ENCODE peak calls at places on chromosomes 4 and X, in six cellular contexts. One of them, this sample, is unnamed.

GRCh38 chr4:150056569-150056968 is 21.7 kb upstream of the DCLK2 start:
- DNase-seq in CD4-positive, alpha-beta T cell: no peak
- DNase-seq in CD8-positive, alpha-beta memory T cell: no peak
- DNase-seq in cardiac muscle cell: peak
- DNase-seq in mesenchymal stem cell: peak
- DNase-seq in upper lobe of right lung: no peak
- DNase-seq in this sample: no peak

GRCh38 chr4:121277194-121278105 is 103.4 kb downstream of the QRFPR start:
- DNase-seq in CD8-positive, alpha-beta memory T cell: no peak
- DNase-seq in CD4-positive, alpha-beta T cell: no peak
- DNase-seq in cardiac muscle cell: no peak
- DNase-seq in mesenchymal stem cell: no peak
- DNase-seq in upper lobe of right lung: no peak
- DNase-seq in this sample: peak

GRCh38 chr4:183995489-183996049 is 90.5 kb downstream of the STOX2 start:
- DNase-seq in mesenchymal stem cell: peak
- DNase-seq in CD8-positive, alpha-beta memory T cell: no peak
- DNase-seq in upper lobe of right lung: no peak
- DNase-seq in cardiac muscle cell: peak
- DNase-seq in CD4-positive, alpha-beta T cell: no peak
- DNase-seq in this sample: no peak

GRCh38 chr4:926538-926937 is 5.6 kb downstream of the GAK start:
- DNase-seq in upper lobe of right lung: peak
- DNase-seq in CD4-positive, alpha-beta T cell: no peak
- DNase-seq in CD8-positive, alpha-beta memory T cell: no peak
- DNase-seq in cardiac muscle cell: peak
- DNase-seq in mesenchymal stem cell: no peak
- DNase-seq in this sample: peak

GRCh38 chr4:129167640-129168260 is 71.8 kb downstream of the C4orf33 start:
- DNase-seq in cardiac muscle cell: no peak
- DNase-seq in mesenchymal stem cell: no peak
- DNase-seq in CD8-positive, alpha-beta memory T cell: no peak
- DNase-seq in CD4-positive, alpha-beta T cell: no peak
- DNase-seq in upper lobe of right lung: no peak
- DNase-seq in this sample: peak

GRCh38 chr4:156723951-156724668 is 247.5 kb downstream of the PDGFC start:
- DNase-seq in CD8-positive, alpha-beta memory T cell: no peak
- DNase-seq in CD4-positive, alpha-beta T cell: no peak
- DNase-seq in cardiac muscle cell: no peak
- DNase-seq in mesenchymal stem cell: no peak
- DNase-seq in upper lobe of right lung: no peak
- DNase-seq in this sample: no peak

GRCh38 chr4:150583287-150584197 is 1.6 kb downstream of the MAB21L2 start:
- DNase-seq in cardiac muscle cell: peak
- DNase-seq in CD4-positive, alpha-beta T cell: no peak
- DNase-seq in mesenchymal stem cell: peak
- DNase-seq in CD8-positive, alpha-beta memory T cell: no peak
- DNase-seq in upper lobe of right lung: no peak
- DNase-seq in this sample: peak

GRCh38 chr4:39785031-39785430 is 87.1 kb downstream of the UBE2K start:
- DNase-seq in CD8-positive, alpha-beta memory T cell: no peak
- DNase-seq in CD4-positive, alpha-beta T cell: no peak
- DNase-seq in mesenchymal stem cell: no peak
- DNase-seq in cardiac muscle cell: no peak
- DNase-seq in upper lobe of right lung: no peak
- DNase-seq in this sample: no peak

GRCh38 chrX:136204571-136204970 is 46.6 kb downstream of the MAP7D3 start:
- DNase-seq in mesenchymal stem cell: peak
- DNase-seq in CD4-positive, alpha-beta T cell: no peak
- DNase-seq in cardiac muscle cell: peak
- DNase-seq in upper lobe of right lung: no peak
- DNase-seq in CD8-positive, alpha-beta memory T cell: no peak
- DNase-seq in this sample: no peak

GRCh38 chrX:136115124-136115908 is 32.0 kb upstream of the FHL1 start:
- DNase-seq in CD4-positive, alpha-beta T cell: no peak
- DNase-seq in CD8-positive, alpha-beta memory T cell: no peak
- DNase-seq in cardiac muscle cell: peak
- DNase-seq in mesenchymal stem cell: no peak
- DNase-seq in upper lobe of right lung: no peak
- DNase-seq in this sample: no peak

GRCh38 chr4:23232987-23233386 is 540.2 kb downstream of the GBA3 start:
- DNase-seq in CD8-positive, alpha-beta memory T cell: no peak
- DNase-seq in cardiac muscle cell: peak
- DNase-seq in upper lobe of right lung: no peak
- DNase-seq in CD4-positive, alpha-beta T cell: no peak
- DNase-seq in mesenchymal stem cell: no peak
- DNase-seq in this sample: no peak

GRCh38 chrX:40299028-40299479 is 201.3 kb upstream of the BCOR start:
- DNase-seq in upper lobe of right lung: no peak
- DNase-seq in CD4-positive, alpha-beta T cell: no peak
- DNase-seq in cardiac muscle cell: peak
- DNase-seq in CD8-positive, alpha-beta memory T cell: no peak
- DNase-seq in mesenchymal stem cell: peak
- DNase-seq in this sample: peak

GRCh38 chr4:43457866-43458265 is 565.4 kb downstream of the GRXCR1 start:
- DNase-seq in CD4-positive, alpha-beta T cell: no peak
- DNase-seq in mesenchymal stem cell: no peak
- DNase-seq in CD8-positive, alpha-beta memory T cell: no peak
- DNase-seq in upper lobe of right lung: no peak
- DNase-seq in cardiac muscle cell: no peak
- DNase-seq in this sample: no peak

GRCh38 chr4:162952232-162952631 is 214.5 kb downstream of the NAF1 start:
- DNase-seq in cardiac muscle cell: peak
- DNase-seq in upper lobe of right lung: no peak
- DNase-seq in CD4-positive, alpha-beta T cell: no peak
- DNase-seq in mesenchymal stem cell: no peak
- DNase-seq in CD8-positive, alpha-beta memory T cell: no peak
- DNase-seq in this sample: peak

GRCh38 chr4:42483426-42484379 is 86.4 kb downstream of the SHISA3 start:
- DNase-seq in CD8-positive, alpha-beta memory T cell: no peak
- DNase-seq in upper lobe of right lung: no peak
- DNase-seq in mesenchymal stem cell: no peak
- DNase-seq in cardiac muscle cell: peak
- DNase-seq in CD4-positive, alpha-beta T cell: no peak
- DNase-seq in this sample: no peak

GRCh38 chrX:147912093-147912801 is 528 bp downstream of the FMR1 start:
- DNase-seq in upper lobe of right lung: peak
- DNase-seq in mesenchymal stem cell: peak
- DNase-seq in CD8-positive, alpha-beta memory T cell: no peak
- DNase-seq in CD4-positive, alpha-beta T cell: peak
- DNase-seq in cardiac muscle cell: peak
- DNase-seq in this sample: peak

GRCh38 chrX:10157545-10157944 is 770 bp downstream of the CLCN4 start:
- DNase-seq in upper lobe of right lung: no peak
- DNase-seq in CD4-positive, alpha-beta T cell: no peak
- DNase-seq in cardiac muscle cell: peak
- DNase-seq in CD8-positive, alpha-beta memory T cell: no peak
- DNase-seq in mesenchymal stem cell: peak
- DNase-seq in this sample: no peak

GRCh38 chr4:2714918-2715317 is 41.2 kb downstream of the TNIP2 start:
- DNase-seq in CD4-positive, alpha-beta T cell: no peak
- DNase-seq in cardiac muscle cell: peak
- DNase-seq in CD8-positive, alpha-beta memory T cell: no peak
- DNase-seq in mesenchymal stem cell: no peak
- DNase-seq in upper lobe of right lung: no peak
- DNase-seq in this sample: no peak

GRCh38 chr4:2712261-2712842 is 43.8 kb downstream of the TNIP2 start:
- DNase-seq in mesenchymal stem cell: peak
- DNase-seq in upper lobe of right lung: no peak
- DNase-seq in CD4-positive, alpha-beta T cell: no peak
- DNase-seq in CD8-positive, alpha-beta memory T cell: no peak
- DNase-seq in cardiac muscle cell: peak
- DNase-seq in this sample: no peak

GRCh38 chr4:2715426-2715825 is 40.7 kb downstream of the TNIP2 start:
- DNase-seq in mesenchymal stem cell: no peak
- DNase-seq in upper lobe of right lung: no peak
- DNase-seq in CD4-positive, alpha-beta T cell: no peak
- DNase-seq in CD8-positive, alpha-beta memory T cell: no peak
- DNase-seq in cardiac muscle cell: no peak
- DNase-seq in this sample: no peak

GRCh38 chr4:2713337-2713736 is 42.8 kb downstream of the TNIP2 start:
- DNase-seq in cardiac muscle cell: no peak
- DNase-seq in upper lobe of right lung: no peak
- DNase-seq in CD8-positive, alpha-beta memory T cell: no peak
- DNase-seq in CD4-positive, alpha-beta T cell: no peak
- DNase-seq in mesenchymal stem cell: no peak
- DNase-seq in this sample: no peak

GRCh38 chr4:2714071-2714770 is 41.9 kb downstream of the TNIP2 start:
- DNase-seq in cardiac muscle cell: peak
- DNase-seq in CD8-positive, alpha-beta memory T cell: no peak
- DNase-seq in mesenchymal stem cell: no peak
- DNase-seq in upper lobe of right lung: no peak
- DNase-seq in CD4-positive, alpha-beta T cell: peak
- DNase-seq in this sample: no peak
- H3K27ac ChIP-seq in cardiac muscle cell: peak
- H3K27ac ChIP-seq in CD8-positive, alpha-beta memory T cell: no peak
- H3K27ac ChIP-seq in mesenchymal stem cell: no peak
- H3K27ac ChIP-seq in upper lobe of right lung: peak
- H3K27ac ChIP-seq in CD4-positive, alpha-beta T cell: peak
- H3K27ac ChIP-seq in this sample: no peak

GRCh38 chrX:46920235-46920634 is 8.0 kb downstream of the JADE3 start:
- DNase-seq in CD4-positive, alpha-beta T cell: no peak
- DNase-seq in mesenchymal stem cell: no peak
- DNase-seq in upper lobe of right lung: no peak
- DNase-seq in CD8-positive, alpha-beta memory T cell: no peak
- DNase-seq in cardiac muscle cell: no peak
- DNase-seq in this sample: no peak

GRCh38 chrX:46918434-46918833 is 6.2 kb downstream of the JADE3 start:
- DNase-seq in upper lobe of right lung: no peak
- DNase-seq in CD4-positive, alpha-beta T cell: no peak
- DNase-seq in CD8-positive, alpha-beta memory T cell: no peak
- DNase-seq in cardiac muscle cell: no peak
- DNase-seq in mesenchymal stem cell: no peak
- DNase-seq in this sample: no peak

GRCh38 chrX:46916273-46916672 is 4.1 kb downstream of the JADE3 start:
- DNase-seq in upper lobe of right lung: no peak
- DNase-seq in CD4-positive, alpha-beta T cell: no peak
- DNase-seq in CD8-positive, alpha-beta memory T cell: no peak
- DNase-seq in cardiac muscle cell: no peak
- DNase-seq in mesenchymal stem cell: no peak
- DNase-seq in this sample: no peak

GRCh38 chrX:46913710-46914109 is 1.5 kb downstream of the JADE3 start:
- DNase-seq in CD8-positive, alpha-beta memory T cell: no peak
- DNase-seq in CD4-positive, alpha-beta T cell: no peak
- DNase-seq in mesenchymal stem cell: peak
- DNase-seq in cardiac muscle cell: peak
- DNase-seq in upper lobe of right lung: no peak
- DNase-seq in this sample: peak

DNA sequence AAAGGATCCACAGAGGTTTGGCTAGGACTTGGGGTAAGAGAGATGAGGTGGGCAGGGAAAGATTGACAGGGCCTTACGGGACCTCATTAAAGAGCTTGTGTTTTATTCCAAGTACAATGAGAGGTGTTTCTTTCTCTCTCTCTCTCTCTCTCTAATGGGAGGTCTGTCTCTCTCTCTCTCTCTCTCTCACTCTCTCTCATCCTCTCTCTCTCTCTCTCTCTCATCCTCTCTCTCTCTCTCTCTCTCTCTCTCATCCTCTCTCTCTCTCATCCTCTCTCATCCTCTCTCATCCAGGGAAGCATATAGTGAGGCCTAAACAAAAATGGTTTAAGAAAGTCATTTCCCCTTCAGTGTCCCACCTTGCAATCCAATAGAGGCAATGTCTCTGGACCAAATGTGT is 5.4 kb downstream of the JADE3 start:
- DNase-seq in CD4-positive, alpha-beta T cell: no peak
- DNase-seq in CD8-positive, alpha-beta memory T cell: no peak
- DNase-seq in cardiac muscle cell: no peak
- DNase-seq in mesenchymal stem cell: no peak
- DNase-seq in upper lobe of right lung: no peak
- DNase-seq in this sample: no peak
- H3K27ac ChIP-seq in CD4-positive, alpha-beta T cell: no peak
- H3K27ac ChIP-seq in CD8-positive, alpha-beta memory T cell: no peak
- H3K27ac ChIP-seq in cardiac muscle cell: no peak
- H3K27ac ChIP-seq in mesenchymal stem cell: no peak
- H3K27ac ChIP-seq in upper lobe of right lung: no peak
- H3K27ac ChIP-seq in this sample: no peak

GRCh38 chr4:74005528-74005927 is 7.1 kb upstream of the CXCL5 start:
- DNase-seq in CD8-positive, alpha-beta memory T cell: no peak
- DNase-seq in cardiac muscle cell: peak
- DNase-seq in mesenchymal stem cell: no peak
- DNase-seq in CD4-positive, alpha-beta T cell: no peak
- DNase-seq in upper lobe of right lung: no peak
- DNase-seq in this sample: peak
- H3K27ac ChIP-seq in CD8-positive, alpha-beta memory T cell: no peak
- H3K27ac ChIP-seq in cardiac muscle cell: no peak
- H3K27ac ChIP-seq in mesenchymal stem cell: no peak
- H3K27ac ChIP-seq in CD4-positive, alpha-beta T cell: no peak
- H3K27ac ChIP-seq in upper lobe of right lung: no peak
- H3K27ac ChIP-seq in this sample: peak

DNA sequence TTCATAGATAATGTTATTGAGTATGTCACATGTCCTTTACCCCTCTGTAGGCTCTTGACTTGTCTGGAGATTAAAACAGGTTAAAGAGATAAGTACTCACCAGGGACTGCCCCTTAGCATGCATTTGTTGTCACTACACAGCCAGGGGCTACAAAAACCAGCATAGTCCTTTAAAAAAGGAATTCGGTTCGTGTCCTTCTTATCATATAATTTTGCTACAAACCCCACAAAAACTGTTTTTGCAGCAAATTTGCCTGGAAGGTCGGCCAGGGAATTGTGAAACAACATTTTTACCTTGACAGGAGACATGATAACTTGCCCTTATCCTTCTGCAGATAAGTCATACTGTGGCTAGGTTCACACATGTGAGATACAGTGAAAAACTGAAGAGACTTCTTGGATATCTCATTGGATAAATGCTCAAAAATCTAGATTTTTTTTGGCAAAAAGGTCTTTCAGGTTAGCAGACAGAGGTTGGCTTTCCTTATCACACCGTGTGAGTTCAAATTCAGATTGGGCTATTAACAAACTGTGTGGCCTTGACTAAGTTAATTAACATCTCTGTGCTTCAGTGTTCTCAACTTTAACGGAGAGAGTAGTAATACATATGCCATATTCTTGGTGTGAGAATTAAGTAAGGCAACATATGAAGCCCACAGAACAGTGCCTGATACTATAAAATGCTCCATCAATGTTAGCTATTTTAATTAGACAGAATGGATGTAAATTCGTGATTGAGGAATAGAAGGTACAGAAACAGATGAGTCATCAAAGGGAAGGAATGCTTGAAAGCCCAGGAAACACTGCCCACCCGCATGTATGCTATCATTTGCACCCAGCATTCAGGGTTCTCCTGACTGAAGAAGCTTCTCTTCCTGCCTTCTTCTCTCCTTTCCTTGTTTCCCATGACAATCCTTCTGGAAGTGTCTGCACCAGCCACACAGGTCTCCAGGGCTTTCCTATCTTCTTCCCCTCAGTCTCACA is 30.0 kb downstream of the FAM9C start:
- DNase-seq in cardiac muscle cell: peak
- DNase-seq in CD8-positive, alpha-beta memory T cell: no peak
- DNase-seq in upper lobe of right lung: no peak
- DNase-seq in CD4-positive, alpha-beta T cell: no peak
- DNase-seq in mesenchymal stem cell: no peak
- DNase-seq in this sample: no peak
- H3K27ac ChIP-seq in cardiac muscle cell: no peak
- H3K27ac ChIP-seq in CD8-positive, alpha-beta memory T cell: peak
- H3K27ac ChIP-seq in upper lobe of right lung: peak
- H3K27ac ChIP-seq in CD4-positive, alpha-beta T cell: peak
- H3K27ac ChIP-seq in mesenchymal stem cell: no peak
- H3K27ac ChIP-seq in this sample: peak